ENCODE peak calls at places on chromosomes 13 and 19, in nine cellular contexts. One of them, this sample, is unnamed.

GRCh38 chr19:49807888-49808675 is 5.0 kb downstream of the FUZ start:
- DNase-seq in gastrocnemius medialis: no peak
- DNase-seq in right lobe of liver: no peak
- DNase-seq in ovary: no peak
- DNase-seq in heart left ventricle: no peak
- DNase-seq in stomach: no peak
- DNase-seq in GM12892: no peak
- DNase-seq in body of pancreas: no peak
- DNase-seq in lower leg skin: peak; percentile 90
- DNase-seq in this sample: no peak

GRCh38 chr13:109517516-109517915 is 268.9 kb downstream of the IRS2 start:
- DNase-seq in gastrocnemius medialis: no peak
- DNase-seq in right lobe of liver: no peak
- DNase-seq in ovary: no peak
- DNase-seq in heart left ventricle: no peak
- DNase-seq in stomach: no peak
- DNase-seq in GM12892: no peak
- DNase-seq in body of pancreas: no peak
- DNase-seq in lower leg skin: no peak
- DNase-seq in this sample: no peak

GRCh38 chr13:39597828-39598227 is 5.2 kb downstream of the LHFPL6 start:
- DNase-seq in gastrocnemius medialis: no peak
- DNase-seq in right lobe of liver: no peak
- DNase-seq in ovary: no peak
- DNase-seq in heart left ventricle: no peak
- DNase-seq in stomach: no peak
- DNase-seq in GM12892: no peak
- DNase-seq in body of pancreas: no peak
- DNase-seq in lower leg skin: no peak
- DNase-seq in this sample: no peak

GRCh38 chr13:47707414-47707813 is 293.7 kb downstream of the SUCLA2 start:
- DNase-seq in gastrocnemius medialis: no peak
- DNase-seq in right lobe of liver: no peak
- DNase-seq in ovary: no peak
- DNase-seq in heart left ventricle: no peak
- DNase-seq in stomach: no peak
- DNase-seq in GM12892: no peak
- DNase-seq in body of pancreas: no peak
- DNase-seq in lower leg skin: no peak
- DNase-seq in this sample: no peak

GRCh38 chr13:78978381-78978998 is 319.5 kb upstream of the OBI1 start:
- DNase-seq in gastrocnemius medialis: no peak
- DNase-seq in right lobe of liver: no peak
- DNase-seq in ovary: no peak
- DNase-seq in heart left ventricle: no peak
- DNase-seq in stomach: peak; percentile 25
- DNase-seq in GM12892: no peak
- DNase-seq in body of pancreas: peak; percentile 40
- DNase-seq in lower leg skin: no peak
- DNase-seq in this sample: peak; percentile 66

GRCh38 chr13:31048521-31048920 is 113.2 kb downstream of the HSPH1 start:
- DNase-seq in gastrocnemius medialis: no peak
- DNase-seq in right lobe of liver: no peak
- DNase-seq in ovary: no peak
- DNase-seq in heart left ventricle: no peak
- DNase-seq in stomach: no peak
- DNase-seq in GM12892: no peak
- DNase-seq in body of pancreas: no peak
- DNase-seq in lower leg skin: no peak
- DNase-seq in this sample: no peak

GRCh38 chr13:107374038-107374437 is 806.1 kb upstream of the ARGLU1 start:
- DNase-seq in gastrocnemius medialis: no peak
- DNase-seq in right lobe of liver: no peak
- DNase-seq in ovary: no peak
- DNase-seq in heart left ventricle: no peak
- DNase-seq in stomach: no peak
- DNase-seq in GM12892: no peak
- DNase-seq in body of pancreas: no peak
- DNase-seq in lower leg skin: no peak
- DNase-seq in this sample: no peak

GRCh38 chr19:11151181-11151580 is 4.4 kb downstream of the SPC24 start:
- DNase-seq in gastrocnemius medialis: peak; percentile 31
- DNase-seq in right lobe of liver: no peak
- DNase-seq in ovary: no peak
- DNase-seq in heart left ventricle: peak; percentile 62
- DNase-seq in stomach: no peak
- DNase-seq in GM12892: no peak
- DNase-seq in body of pancreas: no peak
- DNase-seq in lower leg skin: no peak
- DNase-seq in this sample: no peak

GRCh38 chr19:16400911-16401675 is 70.7 kb downstream of the EPS15L1 start:
- DNase-seq in gastrocnemius medialis: peak; percentile 77
- DNase-seq in right lobe of liver: peak; percentile 44
- DNase-seq in ovary: no peak
- DNase-seq in heart left ventricle: no peak
- DNase-seq in stomach: no peak
- DNase-seq in GM12892: no peak
- DNase-seq in body of pancreas: no peak
- DNase-seq in lower leg skin: peak; percentile 90
- DNase-seq in this sample: no peak

GRCh38 chr19:54218960-54219661 is 3.7 kb downstream of the LILRB3 start:
- DNase-seq in gastrocnemius medialis: no peak
- DNase-seq in right lobe of liver: peak; percentile 46
- DNase-seq in ovary: no peak
- DNase-seq in heart left ventricle: no peak
- DNase-seq in stomach: no peak
- DNase-seq in GM12892: no peak
- DNase-seq in body of pancreas: no peak
- DNase-seq in lower leg skin: peak; percentile 77
- DNase-seq in this sample: no peak

GRCh38 chr13:114134111-114134943 is 1.9 kb upstream of the RASA3 start:
- DNase-seq in gastrocnemius medialis: no peak
- DNase-seq in right lobe of liver: peak; percentile 48
- DNase-seq in ovary: no peak
- DNase-seq in heart left ventricle: no peak
- DNase-seq in stomach: no peak
- DNase-seq in GM12892: no peak
- DNase-seq in body of pancreas: no peak
- DNase-seq in lower leg skin: no peak
- DNase-seq in this sample: no peak

GRCh38 chr13:99873141-99873540 is 98.4 kb downstream of the ZIC5 start:
- DNase-seq in gastrocnemius medialis: no peak
- DNase-seq in right lobe of liver: no peak
- DNase-seq in ovary: no peak
- DNase-seq in heart left ventricle: no peak
- DNase-seq in stomach: no peak
- DNase-seq in GM12892: no peak
- DNase-seq in body of pancreas: no peak
- DNase-seq in lower leg skin: no peak
- DNase-seq in this sample: no peak

GRCh38 chr13:24688111-24688510 is 7.9 kb downstream of the ATP12A start:
- DNase-seq in gastrocnemius medialis: no peak
- DNase-seq in right lobe of liver: no peak
- DNase-seq in ovary: no peak
- DNase-seq in heart left ventricle: no peak
- DNase-seq in stomach: no peak
- DNase-seq in GM12892: no peak
- DNase-seq in body of pancreas: no peak
- DNase-seq in lower leg skin: no peak
- DNase-seq in this sample: no peak

GRCh38 chr13:46624353-46624752 is 71.4 kb downstream of the LRCH1 start:
- DNase-seq in gastrocnemius medialis: no peak
- DNase-seq in right lobe of liver: no peak
- DNase-seq in ovary: no peak
- DNase-seq in heart left ventricle: no peak
- DNase-seq in stomach: no peak
- DNase-seq in GM12892: no peak
- DNase-seq in body of pancreas: no peak
- DNase-seq in lower leg skin: no peak
- DNase-seq in this sample: no peak

GRCh38 chr13:38803566-38803965 is 116.7 kb downstream of the FREM2 start:
- DNase-seq in gastrocnemius medialis: no peak
- DNase-seq in right lobe of liver: no peak
- DNase-seq in ovary: no peak
- DNase-seq in heart left ventricle: no peak
- DNase-seq in stomach: no peak
- DNase-seq in GM12892: no peak
- DNase-seq in body of pancreas: no peak
- DNase-seq in lower leg skin: no peak
- DNase-seq in this sample: no peak

GRCh38 chr19:52028027-52028779 is at the start of gene ZNF614:
- DNase-seq in gastrocnemius medialis: peak; percentile 80
- DNase-seq in right lobe of liver: peak; percentile 90
- DNase-seq in ovary: peak; percentile 82
- DNase-seq in heart left ventricle: peak; percentile 90
- DNase-seq in stomach: peak; percentile 87
- DNase-seq in GM12892: peak; percentile 72
- DNase-seq in body of pancreas: peak; percentile 82
- DNase-seq in lower leg skin: peak; percentile 97
- DNase-seq in this sample: peak; percentile 91
- TF ChIP-seq POLR2A in gastrocnemius medialis: peak; percentile 17
- TF ChIP-seq POLR2A in right lobe of liver: peak; percentile 55
- TF ChIP-seq POLR2A in ovary: peak; percentile 35
- TF ChIP-seq POLR2A in heart left ventricle: no peak
- TF ChIP-seq POLR2A in stomach: no peak
- TF ChIP-seq POLR2A in GM12892: peak; percentile 94
- TF ChIP-seq POLR2A in body of pancreas: peak; percentile 76
- TF ChIP-seq POLR2A in lower leg skin: no peak
- TF ChIP-seq POLR2A in this sample: peak; percentile 72

GRCh38 chr19:45508931-45509691 is 1.8 kb downstream of the VASP start:
- DNase-seq in gastrocnemius medialis: peak; percentile 61
- DNase-seq in right lobe of liver: peak; percentile 82
- DNase-seq in ovary: peak; percentile 70
- DNase-seq in heart left ventricle: peak; percentile 90
- DNase-seq in stomach: peak; percentile 73
- DNase-seq in GM12892: peak; percentile 81
- DNase-seq in body of pancreas: peak; percentile 62
- DNase-seq in lower leg skin: peak; percentile 95
- DNase-seq in this sample: peak; percentile 32
- TF ChIP-seq POLR2A in gastrocnemius medialis: peak; percentile 33
- TF ChIP-seq POLR2A in right lobe of liver: no peak
- TF ChIP-seq POLR2A in ovary: no peak
- TF ChIP-seq POLR2A in heart left ventricle: no peak
- TF ChIP-seq POLR2A in stomach: no peak
- TF ChIP-seq POLR2A in GM12892: peak; percentile 61
- TF ChIP-seq POLR2A in body of pancreas: peak; percentile 16
- TF ChIP-seq POLR2A in lower leg skin: no peak
- TF ChIP-seq POLR2A in this sample: no peak

DNA sequence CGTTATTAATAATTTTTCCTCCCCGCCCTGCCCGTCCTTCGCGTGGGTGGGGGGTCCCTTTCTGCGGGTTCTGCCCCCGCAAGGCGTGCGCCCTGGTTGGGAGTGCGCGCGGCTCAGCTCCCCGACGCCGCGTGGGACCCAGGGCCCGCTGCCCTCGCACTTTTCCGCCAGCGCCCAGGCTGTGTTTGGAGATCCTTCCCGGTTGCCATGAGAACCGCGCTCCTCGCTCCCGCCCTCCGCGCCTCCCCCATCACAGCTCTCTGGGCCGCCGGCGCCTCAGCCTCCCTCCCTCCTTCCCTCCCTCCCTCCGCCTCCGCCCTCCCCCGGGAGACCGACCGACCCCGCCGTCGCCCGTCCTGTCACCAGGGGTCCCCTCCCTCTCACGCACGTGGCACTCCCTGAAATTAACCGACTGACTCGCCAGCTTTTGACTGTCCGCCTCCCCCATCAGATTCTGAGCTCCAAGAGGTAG is 2.4 kb upstream of the SSBP4 start:
- DNase-seq in gastrocnemius medialis: peak; percentile 71
- DNase-seq in right lobe of liver: peak; percentile 91
- DNase-seq in ovary: peak; percentile 91
- DNase-seq in heart left ventricle: peak; percentile 95
- DNase-seq in stomach: peak; percentile 74
- DNase-seq in GM12892: no peak
- DNase-seq in body of pancreas: peak; percentile 80
- DNase-seq in lower leg skin: peak; percentile 98
- DNase-seq in this sample: peak; percentile 88
- TF ChIP-seq POLR2A in gastrocnemius medialis: no peak
- TF ChIP-seq POLR2A in right lobe of liver: no peak
- TF ChIP-seq POLR2A in ovary: peak; percentile 85
- TF ChIP-seq POLR2A in heart left ventricle: no peak
- TF ChIP-seq POLR2A in stomach: no peak
- TF ChIP-seq POLR2A in GM12892: no peak
- TF ChIP-seq POLR2A in body of pancreas: no peak
- TF ChIP-seq POLR2A in lower leg skin: no peak
- TF ChIP-seq POLR2A in this sample: peak; percentile 31

GRCh38 chr19:36113895-36114762 is 546 bp downstream of the POLR2I start:
- DNase-seq in gastrocnemius medialis: peak; percentile 34
- DNase-seq in right lobe of liver: no peak
- DNase-seq in ovary: peak; percentile 50
- DNase-seq in heart left ventricle: peak; percentile 43
- DNase-seq in stomach: peak; percentile 40
- DNase-seq in GM12892: no peak
- DNase-seq in body of pancreas: peak; percentile 35
- DNase-seq in lower leg skin: peak; percentile 90
- DNase-seq in this sample: peak; percentile 70

GRCh38 chr19:36116344-36116637 is 1.0 kb downstream of the TBCB start:
- DNase-seq in gastrocnemius medialis: no peak
- DNase-seq in right lobe of liver: no peak
- DNase-seq in ovary: no peak
- DNase-seq in heart left ventricle: no peak
- DNase-seq in stomach: no peak
- DNase-seq in GM12892: no peak
- DNase-seq in body of pancreas: no peak
- DNase-seq in lower leg skin: no peak
- DNase-seq in this sample: no peak

GRCh38 chr19:36113425-36113824 is 1.2 kb downstream of the POLR2I start:
- DNase-seq in gastrocnemius medialis: no peak
- DNase-seq in right lobe of liver: no peak
- DNase-seq in ovary: peak; percentile 40
- DNase-seq in heart left ventricle: no peak
- DNase-seq in stomach: no peak
- DNase-seq in GM12892: no peak
- DNase-seq in body of pancreas: no peak
- DNase-seq in lower leg skin: no peak
- DNase-seq in this sample: no peak

GRCh38 chr19:36115453-36116343 is at the start of gene TBCB:
- DNase-seq in gastrocnemius medialis: no peak
- DNase-seq in right lobe of liver: peak; percentile 87
- DNase-seq in ovary: no peak
- DNase-seq in heart left ventricle: peak; percentile 86
- DNase-seq in stomach: peak; percentile 84
- DNase-seq in GM12892: peak; percentile 84
- DNase-seq in body of pancreas: no peak
- DNase-seq in lower leg skin: peak; percentile 96
- DNase-seq in this sample: no peak

DNA sequence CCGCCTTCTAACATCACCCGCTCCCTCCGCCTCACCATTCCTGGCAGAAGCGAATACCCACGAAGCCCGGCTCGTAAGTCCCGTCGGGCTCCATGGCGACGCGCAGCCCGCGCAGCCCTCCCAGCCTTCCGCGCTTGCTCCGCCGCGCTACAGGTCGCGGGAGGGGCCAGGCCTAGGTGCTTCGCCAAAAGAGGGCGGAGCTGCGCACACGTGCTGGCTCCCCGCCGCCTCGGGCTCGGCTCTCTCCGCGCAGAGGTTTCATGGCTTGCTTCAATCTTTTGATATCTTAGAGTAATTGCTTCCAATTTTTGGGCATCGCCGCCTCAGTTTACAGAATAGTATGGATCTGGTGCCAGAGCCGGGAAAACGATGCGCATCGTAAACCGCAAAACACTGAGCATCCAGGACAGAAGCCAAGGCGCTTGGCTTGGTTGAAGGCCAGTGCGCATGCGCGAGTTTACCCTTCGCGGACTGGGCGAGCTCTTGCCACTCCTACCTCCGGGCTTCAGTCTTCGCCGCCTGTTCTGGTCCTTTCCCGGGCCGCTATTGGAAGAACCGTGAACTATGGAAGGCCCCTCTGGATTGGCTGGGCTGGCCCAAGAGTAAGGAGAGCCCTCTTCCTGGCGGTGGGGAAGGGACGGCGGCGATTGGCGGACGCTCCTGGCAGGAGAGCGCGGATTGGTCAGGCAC is at the start of gene POLR2I:
- DNase-seq in gastrocnemius medialis: peak; percentile 100
- DNase-seq in right lobe of liver: peak; percentile 100
- DNase-seq in ovary: peak; percentile 99
- DNase-seq in heart left ventricle: peak; percentile 99
- DNase-seq in stomach: peak; percentile 99
- DNase-seq in GM12892: peak; percentile 97
- DNase-seq in body of pancreas: peak; percentile 99
- DNase-seq in lower leg skin: peak; percentile 100
- DNase-seq in this sample: peak; percentile 98
- TF ChIP-seq POLR2A in gastrocnemius medialis: peak; percentile 61
- TF ChIP-seq POLR2A in right lobe of liver: peak; percentile 53
- TF ChIP-seq POLR2A in ovary: peak; percentile 82
- TF ChIP-seq POLR2A in heart left ventricle: no peak
- TF ChIP-seq POLR2A in stomach: no peak
- TF ChIP-seq POLR2A in GM12892: peak; percentile 76
- TF ChIP-seq POLR2A in body of pancreas: peak; percentile 74
- TF ChIP-seq POLR2A in lower leg skin: no peak
- TF ChIP-seq POLR2A in this sample: peak; percentile 73